ENCODE peak calls at places on chromosomes 12 and 14, in five cellular contexts. F is upper lobe of right lung, S is fibroblast of mammary gland, T is fibroblast of pulmonary artery, Q is kidney epithelial cell. V is an unnamed sample.

GRCh38 chr12:114163766-114164165 is 197.6 kb upstream of the RBM19 start:
- DNase-seq in S (peak; percentile 99), T (peak; percentile 72), F (no peak), Q (no peak), V (no peak)

GRCh38 chr14:53537421-53538315 is 384.5 kb upstream of the DDHD1 start:
- DNase-seq in T (no peak), S (peak; percentile 32), F (no peak), Q (no peak), V (no peak)

GRCh38 chr12:67534671-67535070 is 113.9 kb upstream of the DYRK2 start:
- DNase-seq in Q (peak; percentile 51), T (peak; percentile 74), F (no peak), S (peak; percentile 95), V (peak; percentile 66)

GRCh38 chr14:92185559-92185958 is 63.8 kb downstream of the CPSF2 start:
- DNase-seq in F (no peak), S (peak; percentile 5), Q (no peak), T (no peak), V (no peak)

GRCh38 chr12:74889563-74890236 is 319.9 kb downstream of the KCNC2 start:
- DNase-seq in Q (peak; percentile 31), S (peak; percentile 57), F (no peak), T (peak; percentile 18), V (peak; percentile 42)

GRCh38 chr14:70317091-70317968 is 42.2 kb downstream of the COX16 start:
- DNase-seq in T (no peak), S (no peak), F (no peak), Q (no peak), V (no peak)

GRCh38 chr14:72169521-72169920 is 237.3 kb downstream of the RGS6 start:
- DNase-seq in T (no peak), F (no peak), S (no peak), Q (no peak), V (no peak)

GRCh38 chr14:55129428-55130193 is 559 bp downstream of the LGALS3 start:
- DNase-seq in T (peak; percentile 74), S (peak; percentile 52), Q (no peak), F (peak; percentile 86), V (peak; percentile 19)

GRCh38 chr14:71049435-71050147 is 142.3 kb downstream of the PCNX1 start:
- DNase-seq in F (no peak), T (peak; percentile 45), S (peak; percentile 81), Q (no peak), V (no peak)

GRCh38 chr12:70645494-70646317 is 8.5 kb upstream of the PTPRB start:
- DNase-seq in S (peak; percentile 81), Q (peak; percentile 79), T (peak; percentile 93), F (no peak), V (peak; percentile 88)

GRCh38 chr12:19529933-19530630 is 90.8 kb downstream of the AEBP2 start:
- DNase-seq in T (peak; percentile 63), F (no peak), S (peak; percentile 53), Q (no peak), V (no peak)

GRCh38 chr14:91429385-91429784 is 11.8 kb upstream of the CCDC88C start:
- DNase-seq in T (no peak), Q (no peak), S (no peak), F (no peak), V (no peak)

GRCh38 chr14:34619399-34619920 is 10.5 kb downstream of the SNX6 start:
- DNase-seq in F (no peak), S (no peak), Q (no peak), T (no peak), V (no peak)

GRCh38 chr14:35404496-35405303 is at the start of gene NFKBIA:
- DNase-seq in T (peak; percentile 92), Q (peak; percentile 44), S (peak; percentile 82), F (peak; percentile 96), V (no peak)

GRCh38 chr12:58584885-58585284 is 335.4 kb downstream of the LRIG3 start:
- DNase-seq in F (no peak), Q (no peak), T (peak; percentile 50), S (peak; percentile 60), V (no peak)

GRCh38 chr14:50342211-50343080 is 30.3 kb downstream of the DMAC2L start:
- DNase-seq in S (peak; percentile 79), Q (no peak), F (no peak), T (peak; percentile 76), V (no peak)

GRCh38 chr12:119322324-119322723 is 12.2 kb upstream of the CCDC60 start:
- DNase-seq in T (no peak), Q (no peak), F (no peak), S (no peak), V (no peak)

GRCh38 chr12:49276304-49277290 is 11.7 kb downstream of the TUBA1C start:
- DNase-seq in S (no peak), F (peak; percentile 52), Q (no peak), T (no peak), V (no peak)

DNA sequence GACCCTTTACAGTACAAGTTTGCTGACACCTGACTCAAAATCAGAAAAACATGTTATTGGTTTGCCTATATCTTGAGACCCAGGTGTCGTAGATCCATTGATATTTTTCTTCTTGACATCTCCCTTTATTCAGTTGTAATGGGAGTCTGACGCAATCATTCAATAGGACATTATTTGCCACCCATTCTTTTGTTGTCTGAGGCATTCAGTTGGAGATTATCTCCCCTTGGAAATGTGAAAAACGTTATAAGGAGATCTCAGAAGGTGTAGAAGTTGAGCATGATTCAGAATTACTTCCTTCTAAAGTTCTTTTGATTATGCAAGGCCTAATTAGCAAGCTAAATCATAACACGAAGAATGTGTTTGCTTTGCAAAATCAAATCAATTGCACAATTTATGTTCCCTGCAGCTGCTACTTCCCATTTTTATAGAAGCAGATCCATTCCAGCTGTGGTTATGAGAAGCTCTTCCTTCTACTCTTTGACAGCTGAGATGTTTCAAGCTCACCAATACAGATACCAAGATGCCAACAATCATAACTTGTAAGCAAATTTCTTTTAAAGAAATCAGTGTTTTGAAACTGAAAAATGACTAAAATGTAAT is 228.2 kb upstream of the SYT1 start:
- DNase-seq in S (peak; percentile 12), F (no peak), T (peak; percentile 58), Q (no peak), V (no peak)
- H3K4me3 ChIP-seq in S (no peak overlapping the region), F (no peak overlapping the region), T (no peak overlapping the region), Q (no peak overlapping the region), V (no peak overlapping the region)

GRCh38 chr12:22406622-22407021 is 72.1 kb upstream of the ST8SIA1 start:
- DNase-seq in F (no peak), S (no peak), Q (no peak), T (no peak), V (no peak)

GRCh38 chr12:22409071-22409951 is 74.8 kb upstream of the ST8SIA1 start:
- DNase-seq in T (no peak), F (no peak), Q (no peak), S (no peak), V (no peak)

GRCh38 chr12:22407397-22407796 is 72.9 kb upstream of the ST8SIA1 start:
- DNase-seq in T (no peak), F (no peak), Q (no peak), S (no peak), V (no peak)

GRCh38 chr12:22410497-22410896 is 76.0 kb upstream of the ST8SIA1 start:
- DNase-seq in S (no peak), T (no peak), F (no peak), Q (peak; percentile 34), V (no peak)

DNA sequence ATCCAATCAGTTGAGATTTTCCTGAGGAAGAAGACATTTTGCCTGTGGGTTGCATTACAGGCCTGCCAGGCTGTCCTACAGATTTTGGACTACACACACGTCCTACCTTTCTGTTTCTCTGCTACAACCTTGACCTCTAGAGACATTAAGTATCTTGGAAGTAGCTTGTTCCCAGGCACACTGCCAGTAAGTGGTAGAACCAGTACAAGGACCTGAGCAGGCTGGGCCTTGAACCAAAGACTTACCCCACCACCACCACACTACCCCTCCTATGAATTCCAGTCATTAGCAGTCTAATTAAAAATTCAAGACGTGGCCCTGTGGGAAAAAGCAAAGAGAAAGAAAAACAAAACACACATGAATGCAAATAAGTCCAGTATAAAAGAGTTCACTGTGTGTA is 74.1 kb upstream of the ST8SIA1 start:
- DNase-seq in F (no peak), T (no peak), Q (no peak), S (no peak), V (no peak)
- H3K4me3 ChIP-seq in F (no peak overlapping the region), T (no peak overlapping the region), Q (no peak overlapping the region), S (no peak overlapping the region), V (no peak overlapping the region)

DNA sequence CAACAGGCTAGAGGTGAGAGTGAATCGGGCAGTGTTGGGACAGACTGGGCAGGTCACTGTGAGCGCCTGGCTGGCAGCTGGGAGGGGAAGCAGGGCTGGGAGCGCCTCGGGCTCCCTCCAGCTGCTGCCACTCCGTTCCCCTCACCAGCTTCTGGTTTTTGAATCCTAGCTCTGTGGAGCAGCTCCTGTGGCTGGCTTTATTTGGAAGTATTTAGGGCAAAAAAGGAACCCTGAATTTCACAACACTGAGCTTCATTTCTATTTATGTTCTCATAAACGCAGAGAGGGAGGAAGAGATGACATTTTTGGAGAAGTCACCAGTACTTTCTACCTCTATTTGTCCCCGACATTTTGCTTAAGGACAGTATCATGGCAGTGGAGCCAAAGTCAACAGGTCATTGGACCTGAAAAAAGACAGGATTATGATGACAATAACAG is 63.9 kb upstream of the ACTN1 start:
- DNase-seq in T (peak; percentile 34), Q (no peak), F (peak; percentile 82), S (no peak), V (no peak)
- H3K4me3 ChIP-seq in T (no peak overlapping the region), Q (no peak overlapping the region), F (no peak overlapping the region), S (no peak overlapping the region), V (no peak overlapping the region)

DNA sequence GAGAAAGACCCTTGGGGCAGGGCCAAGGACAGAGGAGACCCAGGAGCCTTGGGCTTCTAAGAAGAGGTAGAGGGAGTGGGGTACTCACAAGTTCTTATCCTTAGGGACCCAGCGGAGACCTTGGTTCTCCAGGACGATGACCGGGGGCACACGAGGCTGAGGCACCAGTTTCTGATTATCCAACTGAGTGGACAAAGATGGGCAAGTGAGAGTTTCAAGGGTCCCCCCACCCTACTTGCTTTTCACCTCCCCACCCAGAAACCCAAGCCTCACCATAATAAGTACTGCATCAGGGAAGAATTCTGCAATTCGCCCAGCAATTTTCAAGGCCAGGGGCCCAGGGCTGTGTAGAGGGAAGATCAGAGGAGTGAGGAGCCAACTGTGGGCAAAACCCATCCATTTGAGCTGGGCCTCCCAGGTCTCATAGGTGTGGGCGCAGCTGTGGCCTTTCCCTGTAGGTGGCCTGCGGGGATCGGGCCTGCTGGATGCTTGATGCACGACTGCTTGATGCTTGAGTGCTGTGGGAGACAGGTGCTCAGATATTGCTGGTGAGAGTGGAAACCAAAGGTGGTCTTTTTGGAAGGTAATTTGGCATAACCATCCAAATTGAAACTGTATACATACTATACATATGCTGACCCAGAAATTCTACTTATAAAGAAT is 2.0 kb downstream of the EMC9 start:
- DNase-seq in Q (no peak), T (no peak), S (no peak), F (no peak), V (no peak)
- H3K4me3 ChIP-seq in Q (no peak overlapping the region), T (no peak overlapping the region), S (no peak overlapping the region), F (peak overlapping the region; percentile 77), V (peak overlapping the region; percentile 96)

GRCh38 chr12:54991161-54991991 is 6.8 kb upstream of the TESPA1 start:
- DNase-seq in F (no peak), T (no peak), Q (no peak), S (no peak), V (no peak)

GRCh38 chr12:54991992-54992377 is 7.4 kb upstream of the TESPA1 start:
- DNase-seq in F (no peak), Q (no peak), S (no peak), T (no peak), V (no peak)

GRCh38 chr12:54989829-54990228 is 5.3 kb upstream of the TESPA1 start:
- DNase-seq in Q (no peak), T (no peak), S (no peak), F (no peak), V (no peak)

GRCh38 chr12:54987611-54988231 is 3.2 kb upstream of the TESPA1 start:
- DNase-seq in F (no peak), T (no peak), Q (no peak), S (no peak), V (no peak)

GRCh38 chr12:54988402-54989054 is 4.0 kb upstream of the TESPA1 start:
- DNase-seq in Q (no peak), F (peak; percentile 77), T (peak; percentile 52), S (peak; percentile 56), V (no peak)
- H3K4me3 ChIP-seq in Q (no peak overlapping the region), F (no peak overlapping the region), T (no peak overlapping the region), S (no peak overlapping the region), V (no peak overlapping the region)